ENCODE peak calls at places on chromosomes 4 and X, in six cellular contexts. L is NB4, D is astrocyte of the spinal cord, N is GM12878, M is tibial artery, V is cardiac muscle cell. X is an unnamed sample.

GRCh38 chr4:54315561-54315960 is 86.5 kb downstream of the PDGFRA start:
- DNase-seq in N (peak), M (no peak), L (peak), D (no peak), V (no peak), X (no peak)

GRCh38 chr4:61406677-61407076 is 206.6 kb downstream of the ADGRL3 start:
- DNase-seq in N (no peak), D (no peak), L (no peak), V (no peak), M (no peak), X (peak)

GRCh38 chr4:9765091-9765490 is 16.3 kb upstream of the DRD5 start:
- DNase-seq in M (no peak), L (peak), D (no peak), V (peak), N (no peak), X (peak)

GRCh38 chr4:113331811-113332210 is 282.4 kb downstream of the ANK2 start:
- DNase-seq in M (no peak), N (no peak), L (no peak), V (no peak), D (no peak), X (no peak)

GRCh38 chr4:104408893-104409292 is 85.8 kb downstream of the CXXC4 start:
- DNase-seq in D (no peak), V (no peak), L (no peak), M (no peak), N (no peak), X (no peak)

GRCh38 chr4:114286275-114286674 is 306.8 kb upstream of the ARSJ start:
- DNase-seq in V (no peak), L (no peak), M (no peak), N (no peak), D (no peak), X (no peak)

GRCh38 chr4:103482471-103482870 is 237.3 kb downstream of the TACR3 start:
- DNase-seq in M (no peak), L (no peak), N (no peak), D (no peak), V (no peak), X (no peak)

GRCh38 chr4:184655889-184656869 is 6.6 kb downstream of the PRIMPOL start:
- DNase-seq in M (no peak), N (no peak), L (no peak), D (no peak), V (no peak), X (no peak)

GRCh38 chr4:151568966-151569365 is 160.0 kb downstream of the FHIP1A start:
- DNase-seq in D (no peak), V (no peak), N (no peak), L (no peak), M (no peak), X (no peak)

GRCh38 chrX:74492720-74493201 is 71.5 kb downstream of the SLC16A2 start:
- DNase-seq in V (peak), M (no peak), N (no peak), L (peak), D (no peak), X (no peak)

GRCh38 chr4:182318256-182318655 is 75.1 kb downstream of the TENM3 start:
- DNase-seq in M (no peak), D (no peak), L (no peak), N (no peak), V (peak), X (peak)

GRCh38 chrX:51332188-51332942 is at the start of gene NUDT10:
- DNase-seq in N (no peak), D (peak), L (peak), V (peak), M (no peak), X (peak)

GRCh38 chrX:110050885-110051284 is 48.0 kb downstream of the TMEM164 start:
- DNase-seq in L (no peak), V (no peak), M (no peak), D (no peak), N (no peak), X (no peak)

GRCh38 chr4:120841580-120841979 is 80.9 kb downstream of the PRDM5 start:
- DNase-seq in M (no peak), L (no peak), N (no peak), V (peak), D (peak), X (peak)

GRCh38 chr4:5526070-5526831 is 182.1 kb downstream of the EVC2 start:
- DNase-seq in M (no peak), L (no peak), N (no peak), D (no peak), V (no peak), X (no peak)

GRCh38 chr4:121898150-121898549 is 27.9 kb upstream of the BBS7 start:
- DNase-seq in V (no peak), D (no peak), M (no peak), L (peak), N (no peak), X (no peak)

GRCh38 chr4:15755321-15755750 is 22.8 kb upstream of the CD38 start:
- DNase-seq in L (no peak), D (peak), M (no peak), V (peak), N (no peak), X (peak)

GRCh38 chr4:1403591-1404572 is 2.4 kb downstream of the NKX1-1 start:
- DNase-seq in N (no peak), L (no peak), M (no peak), V (no peak), D (no peak), X (no peak)

GRCh38 chr4:13126976-13127910 is 356.9 kb downstream of the RAB28 start:
- DNase-seq in D (no peak), V (no peak), N (no peak), M (no peak), L (no peak), X (no peak)

GRCh38 chrX:137031517-137032377 is 2.0 kb downstream of the GPR101 start:
- DNase-seq in V (peak), D (peak), L (no peak), M (no peak), N (peak), X (peak)

GRCh38 chrX:152926279-152926678 is 28.4 kb downstream of the ZNF185 start:
- DNase-seq in M (no peak), D (peak), N (no peak), V (peak), L (peak), X (peak)

GRCh38 chr4:129583868-129584267 is 487.9 kb downstream of the C4orf33 start:
- DNase-seq in L (peak), V (peak), D (peak), M (peak), N (no peak), X (peak)

GRCh38 chr4:86961605-86962295 is 26.9 kb downstream of the AFF1 start:
- DNase-seq in D (peak), V (peak), M (no peak), N (peak), L (peak), X (peak)

GRCh38 chr4:20672262-20672661 is 28.0 kb upstream of the PACRGL start:
- DNase-seq in V (no peak), D (no peak), N (no peak), L (no peak), M (no peak), X (no peak)

GRCh38 chr4:21986312-21986711 is 37.7 kb upstream of the KCNIP4 start:
- DNase-seq in M (no peak), V (no peak), D (no peak), L (no peak), N (no peak), X (no peak)

GRCh38 chrX:120308959-120309872 is 2.0 kb downstream of the TMEM255A start:
- DNase-seq in D (peak), L (peak), V (peak), N (peak), M (peak), X (peak)

GRCh38 chr4:633976-634598 is 8.7 kb downstream of the PDE6B start:
- DNase-seq in D (no peak), M (no peak), N (no peak), L (no peak), V (no peak), X (no peak)

GRCh38 chr4:2936773-2937145 is 26.4 kb downstream of the NOP14 start:
- DNase-seq in N (peak), D (peak), V (peak), M (peak), L (peak), X (peak)

GRCh38 chr4:4413806-4414205 is 26.9 kb downstream of the NSG1 start:
- DNase-seq in M (no peak), N (no peak), V (no peak), L (no peak), D (no peak), X (no peak)

GRCh38 chrX:129876734-129877395 is 29.1 kb upstream of the UTP14A start:
- DNase-seq in N (no peak), M (no peak), V (peak), L (peak), D (peak), X (peak)

GRCh38 chr4:173014113-173014558 is 154.5 kb upstream of the GALNT7 start:
- DNase-seq in L (peak), M (no peak), D (peak), N (no peak), V (peak), X (peak)

GRCh38 chr4:75344915-75345314 is 169.3 kb downstream of the RCHY1 start:
- DNase-seq in L (no peak), D (peak), V (peak), M (no peak), N (no peak), X (peak)

GRCh38 chr4:56049428-56050212 is 100.9 kb downstream of the CEP135 start:
- DNase-seq in L (peak), M (no peak), D (peak), N (no peak), V (peak), X (peak)

GRCh38 chr4:2793920-2794706 is 1.2 kb downstream of the SH3BP2 start:
- DNase-seq in D (peak), V (peak), L (peak), M (peak), N (no peak), X (peak)

GRCh38 chr4:16067515-16067914 is 16.3 kb downstream of the PROM1 start:
- DNase-seq in V (peak), M (no peak), D (no peak), N (no peak), L (peak), X (no peak)

GRCh38 chrX:34848281-34848680 is 94.3 kb upstream of the FAM47B start:
- DNase-seq in L (no peak), M (no peak), V (peak), N (no peak), D (peak), X (peak)

GRCh38 chrX:96979766-96980165 is 96.1 kb downstream of the RPA4 start:
- DNase-seq in M (no peak), V (no peak), N (no peak), D (no peak), L (no peak), X (no peak)

GRCh38 chr4:180827610-180828009 is 1415.6 kb upstream of the TENM3 start:
- DNase-seq in M (no peak), N (no peak), L (no peak), V (peak), D (peak), X (peak)
- H3K4me3 ChIP-seq in M (peak), N (no peak), L (no peak), V (no peak), D (no peak), X (peak)

GRCh38 chrX:369563-370101 is 17.1 kb downstream of the PPP2R3B start:
- DNase-seq in M (no peak), N (no peak), D (no peak), L (no peak), V (no peak), X (no peak)
- H3K4me3 ChIP-seq in M (no peak), N (no peak), D (no peak), L (no peak), V (peak), X (no peak)

GRCh38 chr4:89105726-89106125 is 5.6 kb upstream of the TIGD2 start:
- DNase-seq in N (no peak), D (no peak), V (no peak), L (no peak), M (no peak), X (no peak)

GRCh38 chr4:89101256-89102161 is 9.8 kb upstream of the TIGD2 start:
- DNase-seq in M (no peak), D (peak), N (peak), V (no peak), L (no peak), X (peak)

GRCh38 chr4:89099034-89099433 is 12.3 kb upstream of the TIGD2 start:
- DNase-seq in M (no peak), N (no peak), D (no peak), V (no peak), L (no peak), X (peak)

GRCh38 chr4:89100853-89101252 is 10.5 kb upstream of the TIGD2 start:
- DNase-seq in N (no peak), V (no peak), M (no peak), L (no peak), D (no peak), X (no peak)
- H3K4me3 ChIP-seq in N (no peak), V (no peak), M (no peak), L (no peak), D (no peak), X (no peak)

GRCh38 chr4:181301735-181302380 is 941.3 kb upstream of the TENM3 start:
- DNase-seq in L (peak), D (peak), V (peak), M (no peak), N (no peak), X (peak)
- H3K4me3 ChIP-seq in L (no peak), D (no peak), V (no peak), M (no peak), N (no peak), X (no peak)

GRCh38 chr4:88585908-88586307 is 6.4 kb upstream of the HERC3 start:
- DNase-seq in L (no peak), N (no peak), M (no peak), D (no peak), V (no peak), X (no peak)

GRCh38 chr4:88582493-88582892 is 9.8 kb upstream of the HERC3 start:
- DNase-seq in V (peak), D (no peak), N (no peak), M (no peak), L (no peak), X (no peak)

GRCh38 chr4:88587285-88587684 is 5.0 kb upstream of the HERC3 start:
- DNase-seq in D (no peak), L (no peak), V (no peak), N (no peak), M (no peak), X (no peak)

GRCh38 chr4:88584471-88584900 is 7.8 kb upstream of the HERC3 start:
- DNase-seq in L (no peak), D (no peak), M (no peak), N (no peak), V (no peak), X (no peak)

GRCh38 chr4:88583643-88584470 is 8.4 kb upstream of the HERC3 start:
- DNase-seq in V (no peak), N (no peak), L (no peak), D (no peak), M (no peak), X (no peak)
- H3K4me3 ChIP-seq in V (no peak), N (no peak), L (no peak), D (no peak), M (no peak), X (no peak)

GRCh38 chr4:186144180-186144579 is 39.7 kb downstream of the FAM149A start:
- DNase-seq in M (peak), N (no peak), D (peak), L (no peak), V (peak), X (peak)
- H3K4me3 ChIP-seq in M (peak), N (no peak), D (peak), L (no peak), V (peak), X (peak)

GRCh38 chrX:10618911-10619310 is 1.5 kb downstream of the MID1 start:
- DNase-seq in M (no peak), L (no peak), D (peak), V (peak), N (no peak), X (no peak)

GRCh38 chrX:10617186-10617963 is 3.0 kb downstream of the MID1 start:
- DNase-seq in D (no peak), M (no peak), N (no peak), L (no peak), V (no peak), X (no peak)

GRCh38 chrX:10619311-10620015 is 922 bp downstream of the MID1 start:
- DNase-seq in N (no peak), L (no peak), D (no peak), M (peak), V (peak), X (peak)

GRCh38 chrX:10617964-10618342 is 2.4 kb downstream of the MID1 start:
- DNase-seq in V (no peak), N (no peak), D (peak), M (no peak), L (no peak), X (no peak)

GRCh38 chrX:10615931-10616780 is 4.2 kb downstream of the MID1 start:
- DNase-seq in V (peak), N (no peak), D (peak), M (peak), L (peak), X (peak)
- H3K4me3 ChIP-seq in V (no peak), N (no peak), D (no peak), M (no peak), L (no peak), X (peak)

GRCh38 chrX:150690126-150690525 is 3.1 kb upstream of the MTMR1 start:
- DNase-seq in M (no peak), L (peak), D (peak), V (peak), N (no peak), X (peak)

GRCh38 chrX:150692837-150693781 is at the start of gene MTMR1:
- DNase-seq in M (peak), N (no peak), D (no peak), V (no peak), L (peak), X (no peak)

GRCh38 chrX:150693782-150694574 is 782 bp downstream of the MTMR1 start:
- DNase-seq in L (peak), D (peak), M (peak), V (peak), N (no peak), X (peak)

GRCh38 chrX:150694738-150695410 is 1.7 kb downstream of the MTMR1 start:
- DNase-seq in M (no peak), N (no peak), L (peak), D (no peak), V (no peak), X (no peak)

GRCh38 chrX:150692296-150692695 is 900 bp upstream of the MTMR1 start:
- DNase-seq in D (no peak), N (no peak), V (no peak), M (no peak), L (no peak), X (no peak)
- H3K4me3 ChIP-seq in D (peak), N (peak), V (peak), M (peak), L (peak), X (no peak)

GRCh38 chrX:155237719-155238118 is 21.5 kb downstream of the VBP1 start:
- DNase-seq in L (no peak), N (no peak), M (no peak), D (no peak), V (no peak), X (no peak)
- H3K4me3 ChIP-seq in L (no peak), N (no peak), M (no peak), D (no peak), V (no peak), X (no peak)

GRCh38 chrX:45762699-45763647 is 562.3 kb upstream of the DIPK2B start:
- DNase-seq in L (peak), N (peak), M (no peak), V (no peak), D (peak), X (no peak)

GRCh38 chrX:45767021-45767491 is 566.4 kb upstream of the DIPK2B start:
- DNase-seq in N (no peak), V (peak), M (no peak), L (peak), D (peak), X (peak)

GRCh38 chrX:45761920-45762319 is 561.2 kb upstream of the DIPK2B start:
- DNase-seq in M (no peak), N (no peak), V (no peak), L (no peak), D (no peak), X (no peak)

GRCh38 chrX:45765726-45766125 is 565.0 kb upstream of the DIPK2B start:
- DNase-seq in V (no peak), N (no peak), D (peak), M (no peak), L (peak), X (no peak)

GRCh38 chrX:45765281-45765680 is 564.6 kb upstream of the DIPK2B start:
- DNase-seq in N (no peak), L (no peak), D (no peak), M (no peak), V (no peak), X (no peak)
- H3K4me3 ChIP-seq in N (no peak), L (peak), D (peak), M (no peak), V (no peak), X (peak)